ENCODE peak calls at places on chromosomes 16 and 17, in eight cellular contexts. M, Z, J, X, T, G, B and O are unnamed samples.

GRCh38 chr16:23692190-23692837 is 13.6 kb downstream of the PLK1 start:
- DNase-seq in X (no peak), M (no peak), B (no peak), G (no peak), J (no peak), Z (no peak), T (no peak), O (no peak)

GRCh38 chr16:89395150-89396142 is 94.9 kb downstream of the ANKRD11 start:
- DNase-seq in Z (peak), M (peak), T (peak), B (no peak), G (peak), X (peak), J (no peak), O (peak)

GRCh38 chr16:5450435-5451104 is 353.0 kb upstream of the EEF2KMT start:
- DNase-seq in T (no peak), J (no peak), G (peak), X (no peak), B (no peak), M (no peak), Z (no peak), O (no peak)

GRCh38 chr17:79991140-79991923 is 44.3 kb downstream of the TBC1D16 start:
- DNase-seq in G (peak), J (peak), X (peak), Z (peak), M (peak), T (peak), B (peak), O (peak)

GRCh38 chr17:48486557-48486956 is 44.3 kb downstream of the HOXB1 start:
- DNase-seq in M (no peak), J (no peak), T (no peak), X (peak), G (peak), Z (no peak), B (no peak), O (peak)

GRCh38 chr17:9676742-9677387 is 31.5 kb downstream of the USP43 start:
- DNase-seq in T (no peak), J (no peak), B (no peak), G (no peak), Z (no peak), X (no peak), M (no peak), O (peak)

GRCh38 chr16:88569614-88569984 is 604 bp upstream of the ZC3H18 start:
- DNase-seq in T (no peak), Z (no peak), J (no peak), B (no peak), X (peak), G (peak), M (no peak), O (peak)

GRCh38 chr17:81406117-81406953 is 11.1 kb downstream of the BAHCC1 start:
- DNase-seq in J (no peak), G (no peak), B (no peak), M (no peak), T (no peak), Z (no peak), X (no peak), O (no peak)

GRCh38 chr17:4152471-4152870 is 9.5 kb downstream of the CYB5D2 start:
- DNase-seq in X (no peak), M (no peak), Z (no peak), T (no peak), B (no peak), J (no peak), G (no peak), O (peak)

GRCh38 chr16:23676924-23677480 is 1.7 kb upstream of the PLK1 start:
- DNase-seq in G (no peak), T (no peak), M (no peak), B (no peak), J (no peak), X (no peak), Z (no peak), O (peak)

GRCh38 chr17:9402590-9403199 is 172.9 kb downstream of the STX8 start:
- DNase-seq in X (no peak), J (no peak), G (peak), T (no peak), B (peak), M (no peak), Z (no peak), O (peak)

GRCh38 chr16:31130899-31131298 is 4.6 kb downstream of the PRSS8 start:
- DNase-seq in X (peak), T (peak), G (no peak), J (no peak), Z (no peak), M (no peak), B (no peak), O (no peak)

GRCh38 chr16:87542531-87543102 is 49.8 kb upstream of the ZCCHC14 start:
- DNase-seq in Z (no peak), B (no peak), X (no peak), T (no peak), M (no peak), G (no peak), J (no peak), O (no peak)

GRCh38 chr17:74758846-74759163 is 10.4 kb downstream of the NHERF1 start:
- DNase-seq in Z (peak), B (no peak), M (no peak), X (peak), T (no peak), G (no peak), J (no peak), O (peak)

GRCh38 chr17:7852919-7853692 is 1.8 kb upstream of the TMEM88 start:
- DNase-seq in M (no peak), G (peak), X (peak), T (no peak), Z (no peak), J (no peak), B (no peak), O (no peak)

GRCh38 chr17:72467841-72468653 is 347.2 kb downstream of the SOX9 start:
- DNase-seq in Z (no peak), M (no peak), G (peak), J (no peak), B (no peak), T (peak), X (peak), O (peak)